ENCODE peak calls at places on chromosomes 7 and 10, in four cellular contexts. H is SK-N-SH, D is IMR-90, G is K562. U is an unnamed sample. For H4K20me1, the result is how much of the 10 kb centered on the place peaks cover.

GRCh38 chr7:94444808-94445207 is 50.1 kb downstream of the COL1A2 start:
- DNase-seq in G (no peak), D (no peak), H (no peak), U (no peak)

GRCh38 chr10:119281581-119282071 is 74.3 kb downstream of the GRK5 start:
- DNase-seq in G (no peak), D (no peak), H (peak), U (no peak)

GRCh38 chr7:2945171-2945570 is 98.5 kb downstream of the CARD11 start:
- DNase-seq in D (no peak), G (no peak), H (no peak), U (no peak)

GRCh38 chr10:33132626-33133025 is 174.6 kb upstream of the ITGB1 start:
- DNase-seq in H (no peak), D (no peak), G (no peak), U (no peak)

GRCh38 chr10:11921800-11922387 is 98.7 kb downstream of the PROSER2 start:
- DNase-seq in H (no peak), G (no peak), D (no peak), U (no peak)

GRCh38 chr10:88091490-88092061 is 228.2 kb downstream of the PTEN start:
- DNase-seq in G (no peak), H (no peak), D (no peak), U (peak)

GRCh38 chr7:4613855-4614548 is 68.1 kb upstream of the FOXK1 start:
- DNase-seq in D (peak), G (no peak), H (peak), U (no peak)

GRCh38 chr10:788796-789748 is 99.6 kb upstream of the DIP2C start:
- DNase-seq in H (peak), G (peak), D (peak), U (no peak)

GRCh38 chr10:69742928-69743602 is 58.6 kb upstream of the COL13A1 start:
- DNase-seq in G (peak), H (peak), D (peak), U (no peak)

GRCh38 chr7:55532150-55532917 is 40.0 kb downstream of the VOPP1 start:
- DNase-seq in D (no peak), H (no peak), G (no peak), U (peak)

GRCh38 chr7:100481466-100481865 is 2.3 kb upstream of the NYAP1 start:
- DNase-seq in H (no peak), G (no peak), D (no peak), U (no peak)

GRCh38 chr10:49273626-49274025 is 25.3 kb upstream of the C10orf71 start:
- DNase-seq in G (no peak), H (no peak), D (no peak), U (no peak)

GRCh38 chr10:22713853-22714523 is 390 bp downstream of the PIP4K2A start:
- DNase-seq in H (no peak), G (peak), D (peak), U (no peak)

GRCh38 chr7:107937514-107937913 is 46.5 kb downstream of the DLD start:
- DNase-seq in H (no peak), G (no peak), D (no peak), U (no peak)

GRCh38 chr7:116173051-116174028 is 37.0 kb upstream of the TES start:
- DNase-seq in H (peak), D (peak), G (peak), U (no peak)

GRCh38 chr10:22699976-22700375 is 14.4 kb downstream of the PIP4K2A start:
- DNase-seq in D (no peak), G (no peak), H (no peak), U (no peak)

GRCh38 chr10:128049226-128050010 is 76.8 kb downstream of the MKI67 start:
- DNase-seq in H (no peak), G (no peak), D (no peak), U (no peak)

GRCh38 chr7:152520861-152521302 is 85.1 kb upstream of the KMT2C start:
- DNase-seq in D (no peak), G (no peak), H (no peak), U (no peak)

GRCh38 chr7:42700376-42701327 is 211.2 kb downstream of the C7orf25 start:
- DNase-seq in D (no peak), G (no peak), H (no peak), U (no peak)

GRCh38 chr7:100604078-100604975 is 2.2 kb downstream of the PCOLCE start:
- DNase-seq in G (peak), H (peak), D (peak), U (no peak)

GRCh38 chr7:44120395-44120794 is 3.0 kb downstream of the POLD2 start:
- DNase-seq in G (no peak), H (no peak), D (no peak), U (no peak)

GRCh38 chr7:149716007-149716931 is 57.1 kb downstream of the ZNF467 start:
- DNase-seq in G (no peak), H (peak), D (peak), U (no peak)

GRCh38 chr10:3455385-3456334 is 283.1 kb upstream of the PITRM1 start:
- DNase-seq in H (no peak), D (peak), G (no peak), U (no peak)

GRCh38 chr7:116528008-116528789 is 3.4 kb downstream of the CAV1 start:
- DNase-seq in H (peak), D (peak), G (no peak), U (no peak)

GRCh38 chr7:66047426-66047825 is 28.2 kb upstream of the ASL start:
- DNase-seq in D (peak), H (no peak), G (no peak), U (no peak)

GRCh38 chr7:154833839-154834238 is 169.1 kb downstream of the PAXIP1 start:
- DNase-seq in H (no peak), G (no peak), D (no peak), U (no peak)

GRCh38 chr10:114754445-114755320 is 66.9 kb upstream of the FHIP2A start:
- DNase-seq in D (peak), H (no peak), G (no peak), U (no peak)

GRCh38 chr7:117281562-117281961 is 41.3 kb downstream of the WNT2 start:
- DNase-seq in G (no peak), H (no peak), D (no peak), U (no peak)

GRCh38 chr10:95588025-95588424 is 26.9 kb upstream of the SORBS1 start:
- DNase-seq in H (no peak), D (no peak), G (no peak), U (no peak)

GRCh38 chr7:143882020-143882610 is 19.9 kb downstream of the TCAF1 start:
- DNase-seq in D (peak), H (peak), G (peak), U (no peak)

GRCh38 chr7:22607180-22607579 is 107.2 kb upstream of the STEAP1B start:
- DNase-seq in G (no peak), H (no peak), D (peak), U (no peak)

GRCh38 chr7:78326189-78326588 is 527.6 kb downstream of the PHTF2 start:
- DNase-seq in G (no peak), H (no peak), D (peak), U (no peak)

GRCh38 chr10:90561666-90562065 is 296.2 kb downstream of the HTR7 start:
- DNase-seq in G (no peak), D (no peak), H (no peak), U (no peak)

GRCh38 chr7:118327179-118327578 is 102.7 kb downstream of the ANKRD7 start:
- DNase-seq in G (no peak), H (no peak), D (no peak), U (no peak)

GRCh38 chr10:120979435-120980315 is 128.5 kb downstream of the WDR11 start:
- DNase-seq in G (no peak), H (peak), D (no peak), U (no peak)

GRCh38 chr10:99372546-99373271 is 43.6 kb downstream of the CNNM1 start:
- DNase-seq in D (peak), G (no peak), H (no peak), U (no peak)

DNA sequence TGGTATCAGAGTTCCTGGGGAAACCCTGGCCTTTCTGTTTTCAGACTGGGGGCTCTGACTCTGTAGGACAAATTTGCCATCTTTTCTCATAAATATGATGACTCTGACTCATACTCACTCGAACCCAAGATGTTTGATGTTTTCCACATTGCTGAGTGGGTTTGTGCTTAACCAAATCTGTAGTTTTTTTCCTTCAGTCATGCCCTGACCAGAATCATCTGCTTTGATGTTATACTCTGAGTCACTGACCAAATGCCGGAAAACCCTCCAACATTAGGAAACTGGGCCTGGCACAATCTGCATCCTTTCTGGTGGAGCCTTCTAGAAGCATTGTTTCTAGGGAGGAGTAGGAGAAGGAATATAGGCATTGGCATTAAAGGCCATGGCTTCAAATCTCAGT is 118.7 kb downstream of the C10orf105 start:
- DNase-seq in D (peak), H (no peak), G (no peak), U (no peak)
- TF ChIP-seq RCOR1 in D (no peak), H (no peak), G (no peak), U (no peak)

GRCh38 chr10:75084834-75085384 is 26.5 kb upstream of the SAMD8 start:
- DNase-seq in G (peak), H (no peak), D (no peak), U (no peak)
- H4K20me1 ChIP-seq in G (under half), H (under half), D (under half), U (under half)

GRCh38 chr7:81260152-81260551 is 341.3 kb upstream of the SEMA3C start:
- DNase-seq in H (no peak), D (peak), G (no peak), U (no peak)

GRCh38 chr7:81268551-81268950 is 349.7 kb upstream of the SEMA3C start:
- DNase-seq in D (peak), H (no peak), G (no peak), U (no peak)

GRCh38 chr7:81267508-81267907 is 348.7 kb upstream of the SEMA3C start:
- DNase-seq in G (no peak), D (peak), H (no peak), U (no peak)

DNA sequence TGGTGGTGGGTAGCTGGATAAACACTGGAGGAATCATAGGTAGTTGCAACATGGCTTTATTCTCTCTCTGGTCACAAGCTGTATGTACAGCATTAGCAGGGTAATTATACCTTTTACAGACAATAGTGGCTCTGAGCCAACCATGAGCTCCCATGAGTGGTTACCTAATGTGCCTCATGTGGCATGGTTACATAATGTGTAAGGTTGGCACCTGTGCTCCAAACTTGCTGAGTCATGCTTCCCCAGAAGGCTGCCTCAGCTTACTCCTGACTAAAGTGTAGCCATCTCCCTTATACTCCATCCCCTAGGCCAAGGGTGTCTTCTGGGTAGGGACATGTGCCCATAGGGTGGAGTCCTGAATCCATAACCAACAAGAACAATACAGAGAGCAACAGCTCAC is 345.3 kb upstream of the SEMA3C start:
- DNase-seq in H (no peak), G (no peak), D (no peak), U (no peak)
- TF ChIP-seq RCOR1 in H (no peak), G (no peak), D (no peak), U (no peak)

GRCh38 chr10:35458500-35459448 is 122.5 kb downstream of the CCNY start:
- DNase-seq in H (no peak), G (no peak), D (no peak), U (no peak)
- H4K20me1 ChIP-seq in H (half or more), G (under half), D (half or more), U (under half)

GRCh38 chr7:136528329-136528728 is 340.1 kb upstream of the CHRM2 start:
- DNase-seq in D (peak), G (no peak), H (no peak), U (no peak)

GRCh38 chr7:136530831-136531230 is 337.6 kb upstream of the CHRM2 start:
- DNase-seq in G (no peak), D (no peak), H (peak), U (no peak)

GRCh38 chr7:136527554-136527953 is 340.9 kb upstream of the CHRM2 start:
- DNase-seq in H (no peak), G (no peak), D (no peak), U (no peak)

GRCh38 chr7:136523581-136523980 is 344.9 kb upstream of the CHRM2 start:
- DNase-seq in H (no peak), D (peak), G (no peak), U (no peak)

DNA sequence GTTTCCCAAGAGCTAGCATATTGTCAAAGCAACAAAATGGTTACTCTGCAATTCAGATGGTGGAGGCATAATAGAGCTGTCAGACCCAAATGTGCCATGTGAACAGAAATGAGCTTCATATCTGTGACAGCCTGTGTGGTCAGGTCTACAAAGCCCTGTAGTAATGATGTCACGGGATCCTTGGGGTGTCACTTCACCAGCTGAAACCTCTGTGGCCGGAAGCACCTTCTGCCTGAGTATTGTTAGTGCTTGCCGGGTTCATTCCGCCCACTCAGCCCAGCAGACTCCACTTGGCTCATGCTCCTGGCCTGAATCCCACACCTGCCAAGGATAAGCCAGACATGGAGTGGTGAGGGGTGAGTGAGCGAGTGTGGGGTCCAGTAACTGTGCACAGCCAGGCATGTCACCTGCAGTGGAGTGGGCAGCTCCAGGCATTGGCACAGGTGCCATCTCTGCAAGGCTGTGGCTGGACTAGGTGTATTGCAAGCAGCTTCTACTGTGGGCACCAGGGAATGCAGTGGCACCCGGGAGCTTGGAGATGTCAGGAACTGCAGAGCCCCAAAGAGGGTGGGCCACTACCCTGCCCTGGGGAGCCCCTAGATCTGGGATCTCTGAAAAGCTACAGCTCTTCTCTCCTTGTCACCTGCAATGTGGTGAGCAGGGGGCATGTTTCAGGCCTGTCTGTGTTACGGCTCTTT is 341.9 kb upstream of the CHRM2 start:
- DNase-seq in D (no peak), H (no peak), G (no peak), U (no peak)
- TF ChIP-seq RCOR1 in D (no peak), H (no peak), G (no peak), U (no peak)

DNA sequence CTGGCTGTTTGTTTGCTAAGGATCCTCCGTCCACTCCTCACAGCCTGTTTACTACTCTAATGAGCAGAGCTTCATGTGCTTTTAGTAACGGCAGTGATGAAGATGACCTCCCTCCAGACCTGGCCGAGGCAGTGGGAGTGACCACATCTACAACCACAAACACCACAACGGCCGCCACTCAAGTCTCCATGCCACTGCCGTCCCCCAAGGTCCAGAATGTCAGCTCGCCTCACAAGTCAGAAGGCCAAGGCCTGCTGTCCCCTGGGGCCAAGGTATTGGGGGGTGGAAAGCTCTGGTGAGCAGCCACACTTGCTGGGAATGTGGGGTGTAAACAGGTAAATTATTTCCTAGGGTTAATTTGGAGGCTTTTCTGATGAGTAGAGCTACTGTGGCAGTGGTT is 926.4 kb downstream of the IPMK start:
- DNase-seq in H (no peak), G (no peak), D (no peak), U (no peak)
- H4K20me1 ChIP-seq in H (under half), G (under half), D (under half), U (under half)

GRCh38 chr10:62719058-62719457 is 85.5 kb upstream of the ADO start:
- DNase-seq in D (no peak), G (no peak), H (no peak), U (no peak)

GRCh38 chr10:62718585-62718984 is 85.9 kb upstream of the ADO start:
- DNase-seq in D (no peak), H (no peak), G (no peak), U (no peak)

GRCh38 chr10:62710182-62710581 is 94.3 kb upstream of the ADO start:
- DNase-seq in H (no peak), D (no peak), G (no peak), U (no peak)

DNA sequence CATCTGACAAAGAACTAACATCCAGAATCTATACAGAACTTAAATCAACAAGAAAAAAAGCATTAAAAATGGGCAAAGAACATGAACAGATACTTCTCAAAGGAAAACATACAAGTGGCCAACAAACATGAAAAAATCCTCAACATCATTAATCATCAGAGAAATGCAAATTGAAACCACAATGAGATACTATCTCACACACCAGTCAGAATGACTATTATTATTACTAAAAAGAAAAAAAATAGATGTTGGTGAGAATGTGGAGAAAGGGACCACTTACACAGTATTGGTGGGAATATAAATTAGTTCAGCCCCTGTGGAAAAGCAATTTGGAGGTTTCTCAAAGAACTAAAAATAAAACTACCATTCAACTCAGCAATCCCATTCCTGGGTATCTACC is 89.1 kb upstream of the ADO start:
- DNase-seq in H (no peak), D (no peak), G (no peak), U (no peak)
- TF ChIP-seq RCOR1 in H (no peak), D (no peak), G (no peak), U (no peak)

DNA sequence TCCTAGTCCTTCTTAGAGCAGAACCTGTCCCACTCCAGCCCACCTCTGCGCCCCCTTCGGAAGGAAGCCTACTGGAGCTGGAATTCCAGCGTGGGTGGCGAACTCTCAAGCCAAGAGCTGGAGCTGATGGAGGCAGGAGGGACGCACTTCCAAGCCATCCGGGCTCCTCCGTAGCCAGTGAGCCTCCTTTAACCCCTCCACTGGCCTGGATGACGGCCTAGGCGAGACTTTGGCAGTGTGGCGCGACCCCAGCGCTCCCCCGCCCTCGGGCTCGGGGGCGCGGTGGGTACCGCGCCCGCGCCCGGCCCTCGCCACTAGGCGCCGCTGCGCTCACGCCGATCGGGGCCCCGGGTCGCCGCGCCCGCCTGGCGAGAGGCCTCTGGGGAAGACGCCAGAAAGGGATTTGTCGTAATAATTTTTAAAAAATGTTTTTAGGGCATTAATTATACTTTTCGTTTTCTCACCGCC is 5.1 kb upstream of the EMX2 start:
- DNase-seq in D (no peak), H (peak), G (peak), U (no peak)
- H4K20me1 ChIP-seq in D (under half), H (under half), G (under half), U (under half)

DNA sequence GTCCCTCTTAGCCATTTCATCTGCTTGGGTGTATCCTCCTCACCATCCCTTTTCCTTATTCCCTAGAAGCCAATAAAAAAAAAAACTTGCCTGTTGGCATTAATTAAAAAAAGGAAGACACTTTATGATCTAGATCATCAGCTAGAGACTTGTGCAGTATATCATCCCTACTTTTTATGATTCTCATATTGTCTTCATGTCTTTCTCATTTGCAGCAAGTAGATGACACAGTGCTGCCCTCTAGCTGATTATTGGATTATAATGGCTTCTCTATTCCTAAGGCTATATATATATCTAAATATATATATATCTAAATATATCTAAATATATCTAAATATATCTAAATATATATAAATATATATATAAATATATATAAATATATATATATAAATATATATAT is 272.4 kb upstream of the LRGUK start:
- DNase-seq in H (peak), D (peak), G (peak), U (no peak)
- TF ChIP-seq RCOR1 in H (no peak), D (no peak), G (no peak), U (no peak)

GRCh38 chr10:14603539-14604102 is 171.1 kb downstream of the FAM107B start:
- DNase-seq in G (no peak), D (no peak), H (peak), U (no peak)

GRCh38 chr10:14602807-14603538 is 171.7 kb downstream of the FAM107B start:
- DNase-seq in H (no peak), D (peak), G (no peak), U (no peak)

GRCh38 chr10:14600065-14600464 is 174.6 kb downstream of the FAM107B start:
- DNase-seq in D (no peak), H (no peak), G (no peak), U (no peak)

GRCh38 chr10:14604181-14605142 is 170.2 kb downstream of the FAM107B start:
- DNase-seq in G (peak), D (peak), H (peak), U (no peak)

GRCh38 chr10:14601872-14602725 is 172.6 kb downstream of the FAM107B start:
- DNase-seq in D (peak), G (peak), H (no peak), U (peak)
- H4K20me1 ChIP-seq in D (half or more), G (under half), H (under half), U (under half)

U was measured in GM12878.